ENCODE peak calls at places on chromosomes 5 and 9, in four cellular contexts. S is H9, M is IMR-90, L is H1. V is an unnamed sample.
A peak's percentile ranks its signal among the peaks of the same experiment; 100 is the strongest.

GRCh38 chr9:133842174-133842573 is 104.0 kb upstream of the SARDH start:
- DNase-seq in S (peak; percentile 64), M (no peak), L (no peak), V (peak; percentile 48)

GRCh38 chr5:25423271-25423670 is 778.5 kb upstream of the CDH10 start:
- DNase-seq in S (no peak), M (no peak), L (no peak), V (no peak)

GRCh38 chr9:14271078-14271673 is 42.8 kb downstream of the NFIB start:
- DNase-seq in S (peak; percentile 37), M (peak; percentile 82), L (no peak), V (peak; percentile 42)

GRCh38 chr9:12740845-12741244 is 34.0 kb upstream of the LURAP1L start:
- DNase-seq in S (no peak), M (peak; percentile 69), L (no peak), V (no peak)

GRCh38 chr9:134624827-134625181 is 16.8 kb upstream of the COL5A1 start:
- DNase-seq in S (peak; percentile 16), M (peak; percentile 87), L (no peak), V (peak; percentile 87)

GRCh38 chr5:94245608-94246007 is 372.8 kb downstream of the KIAA0825 start:
- DNase-seq in S (no peak), M (peak; percentile 19), L (no peak), V (no peak)

GRCh38 chr9:93346240-93347112 is 105.0 kb upstream of the FAM120A start:
- DNase-seq in S (no peak), M (no peak), L (peak; percentile 73), V (peak; percentile 62)

GRCh38 chr5:75156585-75156984 is 80.1 kb downstream of the ANKRD31 start:
- DNase-seq in S (no peak), M (no peak), L (no peak), V (peak; percentile 66)

GRCh38 chr5:136174021-136174659 is 18.8 kb downstream of the SMIM32 start:
- DNase-seq in S (no peak), M (peak; percentile 75), L (no peak), V (peak; percentile 68)

GRCh38 chr5:173542159-173542558 is 74.3 kb downstream of the BOD1 start:
- DNase-seq in S (no peak), M (no peak), L (no peak), V (no peak)

GRCh38 chr5:168653611-168654010 is 74.4 kb upstream of the PANK3 start:
- DNase-seq in S (no peak), M (no peak), L (no peak), V (no peak)

GRCh38 chr9:131999692-132000551 is 79.7 kb downstream of the MED27 start:
- DNase-seq in S (no peak), M (peak; percentile 91), L (no peak), V (no peak)

GRCh38 chr9:137310190-137311052 is 8.3 kb upstream of the NRARP start:
- DNase-seq in S (peak; percentile 43), M (no peak), L (peak; percentile 49), V (no peak)

GRCh38 chr5:148913985-148914421 is 87.6 kb downstream of the ADRB2 start:
- DNase-seq in S (no peak), M (peak; percentile 87), L (no peak), V (peak; percentile 97)

GRCh38 chr9:135989722-135990467 is 28.7 kb upstream of the UBAC1 start:
- DNase-seq in S (no peak), M (no peak), L (no peak), V (no peak)

GRCh38 chr9:129352157-129352870 is 174.3 kb upstream of the IER5L start:
- DNase-seq in S (peak; percentile 92), M (no peak), L (peak; percentile 93), V (peak; percentile 90)

GRCh38 chr9:26170224-26170623 is 492.0 kb upstream of the TUSC1 start:
- DNase-seq in S (no peak), M (no peak), L (no peak), V (no peak)

GRCh38 chr5:158514353-158514960 is 585.3 kb downstream of the EBF1 start:
- DNase-seq in S (no peak), M (peak; percentile 13), L (no peak), V (no peak)

GRCh38 chr9:127209220-127209619 is 55.4 kb upstream of the GARNL3 start:
- DNase-seq in S (no peak), M (no peak), L (no peak), V (no peak)

GRCh38 chr5:137894586-137894985 is 5.3 kb downstream of the PKD2L2 start:
- DNase-seq in S (no peak), M (no peak), L (no peak), V (no peak)

GRCh38 chr5:8958602-8959001 is 587.3 kb downstream of the SEMA5A start:
- DNase-seq in S (no peak), M (peak; percentile 10), L (no peak), V (no peak)

GRCh38 chr5:179803651-179804598 is 2.7 kb downstream of the MGAT4B start:
- DNase-seq in S (no peak), M (peak; percentile 41), L (peak; percentile 44), V (no peak)

GRCh38 chr9:133782157-133783130 is 44.3 kb upstream of the SARDH start:
- DNase-seq in S (peak; percentile 81), M (peak; percentile 62), L (peak; percentile 84), V (peak; percentile 75)

GRCh38 chr9:97307091-97307490 is 368 bp upstream of the CCDC180 start:
- DNase-seq in S (peak; percentile 97), M (peak; percentile 57), L (peak; percentile 97), V (peak; percentile 96)

GRCh38 chr9:16030513-16031185 is 477.8 kb downstream of the CCDC171 start:
- DNase-seq in S (no peak), M (peak; percentile 96), L (no peak), V (peak; percentile 49)

GRCh38 chr9:69627301-69627700 is 44.9 kb downstream of the APBA1 start:
- DNase-seq in S (no peak), M (no peak), L (no peak), V (no peak)

GRCh38 chr5:135662104-135662503 is 83.3 kb upstream of the CXCL14 start:
- DNase-seq in S (no peak), M (no peak), L (no peak), V (no peak)

GRCh38 chr9:70042461-70043215 is 1.0 kb upstream of the MAMDC2 start:
- DNase-seq in S (no peak), M (no peak), L (peak; percentile 45), V (no peak)

GRCh38 chr5:3348576-3349535 is 246.8 kb upstream of the IRX1 start:
- DNase-seq in S (peak; percentile 17), M (no peak), L (no peak), V (no peak)
- H3K18ac ChIP-seq in S (no peak overlapping the region), M (no peak overlapping the region), L (no peak overlapping the region), V (no peak overlapping the region)

DNA sequence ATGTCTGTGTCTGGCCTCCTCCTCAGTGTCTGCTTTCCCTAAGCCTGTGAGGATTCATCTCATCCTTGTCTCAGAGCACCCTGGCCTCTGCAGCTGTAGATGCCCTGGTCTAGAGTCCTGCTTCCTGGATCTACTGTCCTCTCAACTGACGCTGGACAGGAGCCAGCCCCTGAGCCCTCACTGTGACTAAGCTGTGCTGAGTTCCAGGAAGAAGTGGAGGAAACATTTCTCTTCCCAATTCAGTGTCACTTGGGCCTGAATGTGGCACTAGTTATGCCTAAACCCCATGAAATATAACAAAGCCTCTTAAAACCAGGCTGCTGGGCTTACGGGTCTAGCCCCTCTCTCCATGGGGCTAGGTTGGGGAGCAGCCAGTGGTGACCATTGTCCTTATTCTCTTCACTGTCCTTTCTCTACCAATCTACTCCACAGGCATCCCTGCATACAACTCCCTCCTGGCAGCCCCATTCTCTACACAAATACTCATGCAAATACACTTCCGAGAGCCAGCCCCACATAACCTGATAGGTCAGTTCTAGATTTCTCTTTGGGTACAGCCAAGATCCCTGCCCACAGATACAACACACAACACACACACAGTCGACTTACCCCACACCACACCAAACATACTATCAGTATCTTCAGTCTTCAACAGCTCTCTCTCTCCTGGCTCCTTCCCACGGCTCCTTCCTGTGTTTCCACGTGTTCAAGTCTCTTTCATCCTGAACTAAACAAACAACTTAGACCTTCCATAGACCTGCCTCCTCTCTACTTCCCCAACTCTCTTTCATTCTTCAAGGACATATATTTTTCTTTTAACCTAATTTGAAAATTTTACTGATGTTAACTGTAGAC is 220.8 kb downstream of the SNX18 start:
- DNase-seq in S (no peak), M (peak; percentile 69), L (no peak), V (no peak)
- H3K56ac ChIP-seq in S (no peak overlapping the region), M (no peak overlapping the region), L (no peak overlapping the region), V (no peak overlapping the region)

DNA sequence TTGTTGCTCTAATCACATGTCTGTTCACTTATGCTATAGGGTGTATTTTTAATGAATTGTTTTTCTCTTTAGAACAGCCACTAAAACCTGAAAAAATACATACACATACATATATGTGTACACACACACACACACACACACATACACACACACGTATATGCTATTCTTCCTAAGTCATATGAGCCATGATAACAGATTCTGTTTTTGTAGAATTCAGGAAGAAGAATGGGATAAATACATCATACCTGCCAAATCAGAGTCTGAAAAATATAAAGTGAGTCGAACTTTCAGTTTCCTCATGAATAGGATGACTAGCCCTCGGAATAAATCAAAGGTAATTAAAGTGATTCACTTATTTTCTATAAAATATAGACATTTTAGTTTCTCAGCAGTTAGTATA is 231.4 kb downstream of the ARHGEF28 start:
- DNase-seq in S (no peak), M (no peak), L (no peak), V (no peak)
- H3K23ac ChIP-seq in S (no peak overlapping the region), M (no peak overlapping the region), L (no peak overlapping the region), V (no peak overlapping the region)

GRCh38 chr9:113541019-113541900 is 77.7 kb downstream of the RGS3 start:
- DNase-seq in S (peak; percentile 88), M (peak; percentile 55), L (peak; percentile 66), V (peak; percentile 97)
- H3K18ac ChIP-seq in S (peak overlapping the region; percentile 30), M (no peak overlapping the region), L (no peak overlapping the region), V (no peak overlapping the region)